ENCODE peak calls at places on chromosome 7, in five cellular contexts. M, T, X, W and O are unnamed samples.

GRCh38 chr7:112866424-112866823 is 76.2 kb upstream of the TMEM168 start:
- DNase-seq in W (no peak), T (peak; percentile 40), X (no peak), M (no peak), O (no peak)

GRCh38 chr7:155009570-155010157 is 6.7 kb upstream of the PAXIP1 start:
- DNase-seq in X (peak; percentile 18), T (no peak), W (peak; percentile 58), M (peak; percentile 19), O (peak; percentile 60)

GRCh38 chr7:85103352-85103751 is 83.5 kb downstream of the SEMA3D start:
- DNase-seq in X (no peak), W (no peak), T (no peak), M (no peak), O (no peak)

GRCh38 chr7:134724606-134725005 is 54.8 kb upstream of the CALD1 start:
- DNase-seq in W (peak; percentile 47), M (peak; percentile 44), X (peak; percentile 10), T (peak; percentile 11), O (peak; percentile 45)

GRCh38 chr7:71618281-71618680 is 486.3 kb downstream of the GALNT17 start:
- DNase-seq in W (no peak), M (no peak), X (no peak), T (no peak), O (no peak)

GRCh38 chr7:25260862-25261454 is 32.7 kb upstream of the NPVF start:
- DNase-seq in T (no peak), X (no peak), W (no peak), M (no peak), O (peak; percentile 90)

GRCh38 chr7:132049462-132050304 is 493.3 kb upstream of the PODXL start:
- DNase-seq in M (peak; percentile 37), W (peak; percentile 65), X (peak; percentile 18), T (no peak), O (peak; percentile 45)

GRCh38 chr7:9231683-9232082 is 798.3 kb downstream of the NXPH1 start:
- DNase-seq in T (no peak), M (no peak), W (no peak), X (no peak), O (no peak)

GRCh38 chr7:101507791-101508252 is 121.3 kb downstream of the MYL10 start:
- DNase-seq in W (peak; percentile 79), T (no peak), X (peak; percentile 78), M (peak; percentile 70), O (peak; percentile 83)

GRCh38 chr7:22942191-22942590 is 71.7 kb downstream of the HYCC1 start:
- DNase-seq in X (no peak), T (no peak), M (no peak), W (no peak), O (no peak)

GRCh38 chr7:22948770-22949169 is 65.2 kb downstream of the HYCC1 start:
- DNase-seq in W (no peak), T (no peak), X (no peak), M (no peak), O (no peak)

GRCh38 chr7:22943997-22944396 is 69.9 kb downstream of the HYCC1 start:
- DNase-seq in T (no peak), X (no peak), W (peak; percentile 6), M (no peak), O (peak; percentile 11)

GRCh38 chr7:22944506-22944905 is 69.4 kb downstream of the HYCC1 start:
- DNase-seq in T (no peak), W (no peak), X (no peak), M (no peak), O (no peak)

GRCh38 chr7:22945584-22945983 is 68.3 kb downstream of the HYCC1 start:
- DNase-seq in W (no peak), X (no peak), T (no peak), M (no peak), O (no peak)
- TF ChIP-seq MYC in W (no peak), X (no peak), T (no peak), M (no peak), O (no peak)

DNA sequence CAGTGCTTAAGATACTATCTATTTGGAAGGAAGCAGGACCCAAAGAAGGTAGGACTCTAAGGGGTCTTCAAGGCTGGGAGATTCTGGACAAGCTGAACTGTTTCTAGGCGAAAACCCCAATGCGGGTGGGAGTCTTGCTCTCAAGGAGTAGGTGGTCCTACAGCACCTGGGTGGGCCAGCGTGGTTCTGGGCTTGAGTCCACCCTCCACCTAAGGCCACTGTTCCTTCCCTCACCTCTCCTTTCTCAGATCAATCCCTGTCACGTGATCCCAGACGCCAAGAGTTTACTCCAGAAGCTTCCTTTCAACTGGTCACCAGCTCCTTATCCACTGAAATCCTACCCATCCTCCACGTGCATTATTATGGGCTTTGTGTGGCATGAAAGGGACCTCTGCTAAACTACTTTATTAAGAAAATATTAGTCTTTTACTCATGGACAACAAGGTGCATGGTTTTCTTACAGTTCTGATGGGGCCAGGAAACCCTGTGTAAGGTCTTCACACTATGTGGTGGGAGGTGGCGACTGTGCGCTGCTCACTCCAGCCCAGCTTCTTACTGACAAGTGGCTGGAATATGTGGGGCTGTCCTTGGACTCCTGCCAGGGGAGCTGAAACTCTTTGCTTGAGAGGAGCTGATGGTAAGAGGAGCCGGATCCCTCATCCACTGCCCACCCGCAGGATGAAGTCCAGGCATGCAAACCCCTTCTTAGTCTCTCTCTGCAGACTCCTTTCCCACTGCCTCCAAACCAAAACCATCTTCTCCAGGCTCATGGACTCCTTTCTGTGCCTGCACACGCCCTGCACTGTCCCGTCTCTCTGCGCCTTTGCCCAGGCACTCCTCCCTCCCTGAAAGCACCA is 1.6 kb downstream of the ZNF746 start:
- DNase-seq in W (peak; percentile 89), X (peak; percentile 54), M (no peak), T (no peak), O (peak; percentile 28)
- H3K4me3 ChIP-seq in W (peak overlapping the region; percentile 78), X (peak overlapping the region; percentile 77), M (peak overlapping the region; percentile 100), T (peak overlapping the region; percentile 87), O (peak overlapping the region; percentile 18)

GRCh38 chr7:127252736-127253288 is at the start of gene GRM8:
- DNase-seq in M (peak; percentile 21), X (peak; percentile 9), T (no peak), W (peak; percentile 55), O (no peak)
- TF ChIP-seq CTCF in M (no peak), X (no peak), T (no peak), W (no peak), O (no peak)

GRCh38 chr7:50333266-50333665 is 28.8 kb downstream of the IKZF1 start:
- DNase-seq in T (no peak), W (peak; percentile 72), M (no peak), X (no peak), O (peak; percentile 96)

GRCh38 chr7:50335230-50335794 is 30.8 kb downstream of the IKZF1 start:
- DNase-seq in M (no peak), X (no peak), T (no peak), W (no peak), O (no peak)

GRCh38 chr7:50335795-50336754 is 31.6 kb downstream of the IKZF1 start:
- DNase-seq in M (no peak), W (peak; percentile 82), T (no peak), X (no peak), O (peak; percentile 99)

GRCh38 chr7:50332241-50333176 is 28.0 kb downstream of the IKZF1 start:
- DNase-seq in W (no peak), M (no peak), X (no peak), T (no peak), O (peak; percentile 50)

DNA sequence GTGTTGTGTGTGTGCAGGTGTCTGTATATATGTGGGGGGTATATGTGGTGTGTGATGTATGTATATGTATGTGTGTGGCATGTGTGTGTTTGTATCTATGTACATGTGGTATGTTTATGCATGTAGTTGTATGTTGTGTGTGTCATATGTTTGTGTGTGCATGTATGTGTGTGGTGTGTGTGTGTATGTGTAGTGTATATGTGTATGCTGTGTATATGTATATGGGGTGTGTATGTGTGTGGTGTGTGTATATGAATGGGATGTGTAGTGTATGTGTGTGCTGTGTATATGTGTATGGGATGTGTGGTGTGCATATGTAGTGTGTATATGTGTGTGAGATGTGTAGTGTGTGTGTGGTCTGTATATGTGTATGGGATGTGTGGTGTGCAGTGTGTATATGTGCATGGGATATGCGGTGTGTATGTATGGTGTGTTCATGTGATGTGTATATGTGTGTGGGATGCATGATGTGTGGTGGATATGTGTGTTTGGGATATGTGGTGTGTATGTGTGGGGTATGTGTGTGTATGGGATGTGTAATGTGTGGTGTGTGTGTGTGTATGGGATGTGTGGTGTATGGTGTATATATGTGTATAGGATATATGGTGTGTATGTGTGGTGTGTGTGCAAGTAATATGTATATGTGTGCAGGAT is 30.0 kb downstream of the IKZF1 start:
- DNase-seq in W (no peak), M (no peak), X (no peak), T (no peak), O (no peak)
- TF ChIP-seq MYC in W (no peak), M (no peak), X (no peak), T (no peak), O (no peak)

DNA sequence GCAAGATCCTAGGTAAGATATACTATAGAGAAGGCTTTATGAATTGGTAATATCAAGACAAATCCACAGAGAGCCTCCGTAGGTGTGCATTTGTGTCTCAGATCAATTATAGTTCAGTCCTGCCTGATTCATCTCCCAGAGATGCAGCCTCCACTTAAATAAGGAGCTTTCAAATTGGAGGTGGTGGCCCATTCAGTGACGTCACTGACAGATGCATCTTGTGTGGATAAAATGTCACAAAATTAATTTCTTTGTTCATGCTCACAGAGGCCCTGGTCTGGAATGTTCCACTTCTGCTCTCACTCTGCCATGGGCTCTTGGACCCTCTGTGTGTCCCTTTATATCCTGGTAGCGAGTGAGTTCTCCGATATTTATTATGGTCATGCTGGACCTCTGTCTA is 157.1 kb upstream of the PRSS58 start:
- DNase-seq in X (no peak), W (no peak), T (no peak), M (no peak), O (no peak)
- H3K4me3 ChIP-seq in X (no peak overlapping the region), W (no peak overlapping the region), T (no peak overlapping the region), M (no peak overlapping the region), O (no peak overlapping the region)